ENCODE peak calls at places on chromosome 9, in nine cellular contexts. I, B, K, F, V, S, N, P and D are unnamed samples.

GRCh38 chr9:127452481-127453092 is 1.3 kb downstream of the LRSAM1 start:
- DNase-seq in I (no peak), B (no peak), S (no peak), K (peak), N (no peak), F (peak), V (peak), P (peak), D (no peak)

GRCh38 chr9:112544477-112544876 is 57.9 kb downstream of the KIAA1958 start:
- DNase-seq in V (no peak), I (no peak), F (no peak), K (no peak), B (no peak), S (no peak), N (no peak), P (no peak), D (no peak)

GRCh38 chr9:7570107-7570720 is 229.4 kb downstream of the DMAC1 start:
- DNase-seq in V (peak), S (peak), N (peak), I (peak), K (peak), B (no peak), P (peak), F (peak), D (peak)

GRCh38 chr9:26735160-26735559 is 157.4 kb downstream of the CAAP1 start:
- DNase-seq in P (no peak), K (no peak), V (no peak), I (no peak), N (no peak), S (no peak), B (no peak), F (no peak), D (no peak)

GRCh38 chr9:125479846-125480615 is 218.4 kb downstream of the GAPVD1 start:
- DNase-seq in F (no peak), S (no peak), N (no peak), V (no peak), P (no peak), B (no peak), I (no peak), K (no peak), D (no peak)

GRCh38 chr9:7117676-7118561 is 360.1 kb downstream of the KDM4C start:
- DNase-seq in B (no peak), K (no peak), P (peak), F (no peak), I (no peak), N (no peak), S (no peak), V (peak), D (peak)

GRCh38 chr9:29160763-29161353 is 1587.6 kb upstream of the C9orf72 start:
- DNase-seq in I (peak), B (no peak), S (no peak), K (no peak), F (no peak), V (no peak), P (no peak), N (no peak), D (no peak)

GRCh38 chr9:116687762-116688160 is 656 bp downstream of the TRIM32 start:
- DNase-seq in P (no peak), B (no peak), V (peak), F (no peak), N (no peak), I (peak), S (no peak), K (no peak), D (no peak)

GRCh38 chr9:128550226-128550625 is 2.2 kb upstream of the SPTAN1 start:
- DNase-seq in K (no peak), F (no peak), S (no peak), P (no peak), I (no peak), V (peak), N (no peak), B (no peak), D (no peak)

GRCh38 chr9:98226516-98226915 is 28.9 kb downstream of the TBC1D2 start:
- DNase-seq in B (no peak), N (no peak), S (no peak), K (no peak), V (no peak), I (no peak), F (no peak), P (peak), D (no peak)

GRCh38 chr9:97632406-97632991 is 669 bp downstream of the TSTD2 start:
- DNase-seq in F (peak), K (peak), P (peak), N (no peak), S (no peak), I (peak), B (no peak), V (peak), D (peak)

GRCh38 chr9:30476826-30477225 is 1907.6 kb upstream of the ACO1 start:
- DNase-seq in K (no peak), V (no peak), F (no peak), P (no peak), N (no peak), S (no peak), B (no peak), I (no peak), D (no peak)

GRCh38 chr9:130341128-130341527 is 75.6 kb downstream of the HMCN2 start:
- DNase-seq in V (no peak), K (no peak), N (no peak), B (no peak), I (no peak), S (no peak), P (no peak), F (no peak), D (no peak)

GRCh38 chr9:134620751-134621557 is 20.6 kb upstream of the COL5A1 start:
- DNase-seq in B (no peak), K (no peak), N (peak), S (no peak), F (no peak), I (no peak), V (no peak), P (no peak), D (no peak)

GRCh38 chr9:114777841-114778240 is 28.0 kb downstream of the TNFSF15 start:
- DNase-seq in S (no peak), I (no peak), F (no peak), K (peak), V (no peak), B (no peak), P (no peak), N (peak), D (no peak)

GRCh38 chr9:36873247-36873875 is 160.7 kb downstream of the PAX5 start:
- DNase-seq in F (peak), S (no peak), N (peak), K (peak), V (peak), I (peak), P (peak), B (peak), D (peak)